ENCODE peak calls at places on chromosome 9, in seven cellular contexts. Y is neural progenitor cell; S is naive thymus-derived CD4-positive, alpha-beta T cell; W is SJCRH30; Q is psoas muscle; L is endothelial cell of umbilical vein; A is kidney. J is an unnamed sample. For H3K4me1 and H3K36me3, the result is how much of the 10 kb centered on the place peaks cover.

GRCh38 chr9:113609562-113610318 is 146.2 kb downstream of the RGS3 start:
- DNase-seq in Y (peak), S (no peak), W (peak), Q (peak), L (peak), A (peak), J (no peak)

GRCh38 chr9:129561594-129562281 is 59.2 kb downstream of the C9orf50 start:
- DNase-seq in Y (peak), S (no peak), W (peak), Q (no peak), L (no peak), A (peak), J (no peak)

GRCh38 chr9:98427491-98427890 is 172.0 kb upstream of the TBC1D2 start:
- DNase-seq in Y (no peak), S (no peak), W (no peak), Q (no peak), L (no peak), A (no peak), J (no peak)

GRCh38 chr9:22049411-22049810 is 40.3 kb upstream of the CDKN2B start:
- DNase-seq in Y (no peak), S (no peak), W (no peak), Q (no peak), L (peak), A (no peak), J (no peak)

GRCh38 chr9:131423171-131423581 is 29.3 kb downstream of the PRRC2B start:
- DNase-seq in Y (peak), S (no peak), W (peak), Q (peak), L (peak), A (peak), J (no peak)

GRCh38 chr9:14179449-14179848 is 134.5 kb downstream of the NFIB start:
- DNase-seq in Y (no peak), S (no peak), W (no peak), Q (no peak), L (no peak), A (no peak), J (no peak)

GRCh38 chr9:126069400-126069955 is 257.2 kb upstream of the MVB12B start:
- DNase-seq in Y (peak), S (no peak), W (no peak), Q (no peak), L (no peak), A (no peak), J (no peak)

GRCh38 chr9:131645078-131645776 is 94.6 kb downstream of the RAPGEF1 start:
- DNase-seq in Y (no peak), S (no peak), W (no peak), Q (no peak), L (no peak), A (no peak), J (no peak)

GRCh38 chr9:96219615-96220257 is 82.2 kb downstream of the HSD17B3 start:
- DNase-seq in Y (peak), S (peak), W (no peak), Q (peak), L (peak), A (peak), J (peak)

GRCh38 chr9:98972641-98973545 is 29.2 kb downstream of the COL15A1 start:
- DNase-seq in Y (no peak), S (no peak), W (no peak), Q (no peak), L (no peak), A (no peak), J (no peak)

GRCh38 chr9:19049872-19050636 is 827 bp downstream of the RRAGA start:
- DNase-seq in Y (peak), S (no peak), W (peak), Q (no peak), L (peak), A (no peak), J (peak)

GRCh38 chr9:21155501-21155900 is 11.0 kb downstream of the IFNA21 start:
- DNase-seq in Y (no peak), S (no peak), W (no peak), Q (no peak), L (no peak), A (no peak), J (no peak)

GRCh38 chr9:93136011-93136440 is 2.0 kb upstream of the NINJ1 start:
- DNase-seq in Y (no peak), S (no peak), W (peak), Q (no peak), L (no peak), A (no peak), J (no peak)

GRCh38 chr9:438066-438465 is 223.4 kb downstream of the DOCK8 start:
- DNase-seq in Y (no peak), S (no peak), W (no peak), Q (no peak), L (no peak), A (no peak), J (no peak)

GRCh38 chr9:35079041-35079425 is 709 bp downstream of the FANCG start:
- DNase-seq in Y (peak), S (no peak), W (peak), Q (no peak), L (no peak), A (no peak), J (no peak)

GRCh38 chr9:129703667-129704355 is 38.4 kb downstream of the PRRX2 start:
- DNase-seq in Y (no peak), S (no peak), W (no peak), Q (peak), L (no peak), A (no peak), J (no peak)

GRCh38 chr9:27457445-27457844 is 66.6 kb upstream of the IFNK start:
- DNase-seq in Y (no peak), S (no peak), W (no peak), Q (no peak), L (no peak), A (peak), J (no peak)

GRCh38 chr9:89466451-89467277 is 31.2 kb downstream of the SEMA4D start:
- DNase-seq in Y (no peak), S (no peak), W (no peak), Q (no peak), L (no peak), A (no peak), J (no peak)

DNA sequence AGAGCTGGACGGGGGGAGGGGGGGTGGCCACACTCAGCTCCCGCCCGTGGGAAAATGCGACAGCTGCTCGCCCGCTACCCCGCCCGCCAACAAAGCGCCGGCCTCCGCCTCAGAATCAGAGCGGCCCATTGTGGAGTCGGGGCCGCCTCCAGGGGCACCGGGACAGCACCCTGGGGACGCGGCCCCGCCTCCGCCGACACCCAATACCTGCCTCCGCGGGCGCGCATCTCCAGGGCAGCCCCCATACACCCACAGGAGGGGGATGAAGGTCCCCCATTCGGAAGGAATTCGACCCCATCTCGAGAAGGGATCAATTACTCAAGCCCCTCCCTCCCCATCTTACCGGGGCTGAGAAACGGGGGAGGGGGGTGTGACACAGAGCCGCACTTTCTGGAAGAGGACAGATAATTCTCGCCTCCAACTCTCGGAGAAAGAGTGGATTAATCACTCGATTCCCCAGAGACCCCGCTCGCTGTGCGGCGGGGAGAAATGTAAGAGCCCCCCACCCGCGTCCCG is 1.2 kb downstream of the NOTCH1 start:
- DNase-seq in Y (peak), S (peak), W (peak), Q (peak), L (peak), A (no peak), J (peak)
- H3K4me1 ChIP-seq in Y (half or more), S (under half), W (under half), Q (under half), L (half or more), A (under half), J (under half)

DNA sequence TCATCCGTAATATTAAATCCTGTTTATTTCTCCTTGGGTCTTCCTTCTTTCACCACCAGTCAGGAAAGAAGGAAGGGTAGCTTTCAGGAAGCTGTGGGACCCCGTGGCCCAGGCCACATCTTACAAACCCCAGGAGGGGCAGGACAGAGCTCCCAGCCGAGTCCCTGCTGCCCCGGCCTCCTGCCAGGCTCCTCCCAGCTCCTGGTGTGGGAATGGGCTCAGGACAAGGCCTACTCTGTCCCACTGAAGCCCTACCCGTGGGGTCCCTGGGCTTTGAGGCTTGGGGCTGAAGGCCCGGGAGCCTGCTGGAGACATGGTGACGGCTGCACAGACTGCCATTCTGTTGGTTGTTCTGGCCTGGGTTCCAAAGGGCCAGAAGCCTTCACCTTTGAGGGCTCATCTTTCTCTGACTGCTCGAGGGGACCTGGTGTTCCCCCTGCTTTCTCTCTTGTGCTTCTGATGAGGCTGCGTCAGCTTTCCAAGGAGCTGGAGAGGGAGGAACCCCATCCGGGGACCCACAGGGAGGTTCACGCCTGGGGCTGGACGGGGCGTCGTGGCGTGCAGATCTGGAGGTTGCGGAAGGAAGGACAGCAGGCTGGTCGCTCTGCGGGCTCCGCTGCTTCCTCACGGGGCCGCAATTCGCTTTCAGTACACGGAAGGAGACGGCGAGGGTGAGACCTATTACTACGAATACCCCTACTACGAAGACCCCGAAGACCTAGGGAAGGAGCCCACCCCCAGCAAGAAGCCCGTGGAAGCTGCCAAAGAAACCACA is 86.6 kb downstream of the COL5A1 start:
- DNase-seq in Y (no peak), S (no peak), W (no peak), Q (no peak), L (no peak), A (peak), J (no peak)
- H3K36me3 ChIP-seq in Y (under half), S (under half), W (under half), Q (under half), L (under half), A (under half), J (under half)

GRCh38 chr9:37946041-37946440 is 42.1 kb upstream of the SLC25A51 start:
- DNase-seq in Y (no peak), S (no peak), W (no peak), Q (no peak), L (no peak), A (no peak), J (no peak)
- H3K4me1 ChIP-seq in Y (under half), S (under half), W (under half), Q (under half), L (under half), A (under half), J (under half)

GRCh38 chr9:16181539-16181938 is 628.7 kb downstream of the CCDC171 start:
- DNase-seq in Y (no peak), S (no peak), W (no peak), Q (no peak), L (no peak), A (no peak), J (no peak)

GRCh38 chr9:16182784-16183183 is 629.9 kb downstream of the CCDC171 start:
- DNase-seq in Y (no peak), S (no peak), W (no peak), Q (no peak), L (no peak), A (no peak), J (no peak)

GRCh38 chr9:16180091-16180490 is 627.2 kb downstream of the CCDC171 start:
- DNase-seq in Y (no peak), S (no peak), W (no peak), Q (no peak), L (no peak), A (no peak), J (no peak)

GRCh38 chr9:16180546-16180945 is 627.7 kb downstream of the CCDC171 start:
- DNase-seq in Y (no peak), S (no peak), W (no peak), Q (no peak), L (no peak), A (no peak), J (no peak)

GRCh38 chr9:16184964-16185646 is 632.3 kb downstream of the CCDC171 start:
- DNase-seq in Y (no peak), S (no peak), W (no peak), Q (no peak), L (no peak), A (no peak), J (peak)
- H3K36me3 ChIP-seq in Y (under half), S (under half), W (under half), Q (under half), L (under half), A (under half), J (under half)

DNA sequence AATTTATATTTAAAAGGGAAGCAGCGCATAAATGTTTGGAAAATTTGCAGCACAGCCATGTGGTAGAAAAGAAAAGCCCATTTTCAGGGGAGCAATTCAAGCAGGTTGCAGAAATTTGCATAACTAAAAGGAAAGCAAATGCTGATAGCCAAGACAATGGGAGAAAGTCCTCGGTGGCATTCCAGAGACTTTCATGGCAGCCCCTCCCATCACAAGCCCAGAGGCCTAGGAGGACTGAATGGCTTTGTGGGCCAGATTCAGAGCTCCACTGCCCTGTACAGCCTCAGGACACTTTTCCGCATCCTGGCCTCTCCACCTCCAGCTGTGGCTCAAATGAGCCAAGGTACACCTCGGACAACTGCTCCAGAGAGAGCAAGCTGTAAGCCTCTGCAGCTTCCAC is 462.9 kb downstream of the CDK5RAP2 start:
- DNase-seq in Y (no peak), S (no peak), W (no peak), Q (no peak), L (no peak), A (no peak), J (no peak)
- H3K4me1 ChIP-seq in Y (under half), S (under half), W (under half), Q (under half), L (under half), A (under half), J (under half)